ENCODE peak calls at places on chromosomes 11 and 22, in seven cellular contexts. C is activated CD4-positive, alpha-beta T cell treated with anti-CD3 and anti-CD28 coated beads, Interleukin-2, amount 50 U/mL, for 1 hour; S is T-helper 1 cell; J is putamen; I is LoVo; H is SHP77; K is esophagus squamous epithelium. M is an unnamed sample.
A peak's percentile ranks its signal among the peaks of the same experiment; 100 is the strongest.

GRCh38 chr22:41285441-41285819 is 557 bp downstream of the RANGAP1 start:
- DNase-seq in C (peak; percentile 82), S (peak; percentile 70), J (peak; percentile 80), I (peak; percentile 81), H (no peak), K (no peak), M (no peak)

GRCh38 chr11:44634401-44635281 is 69.2 kb downstream of the CD82 start:
- DNase-seq in C (no peak), S (no peak), J (peak; percentile 89), I (peak; percentile 27), H (peak; percentile 21), K (no peak), M (no peak)

GRCh38 chr22:29786026-29786425 is 18.9 kb downstream of the UQCR10 start:
- DNase-seq in C (no peak), S (no peak), J (no peak), I (no peak), H (no peak), K (no peak), M (no peak)

GRCh38 chr11:126989942-126990715 is 10.4 kb downstream of the KIRREL3 start:
- DNase-seq in C (peak; percentile 41), S (no peak), J (peak; percentile 78), I (peak; percentile 43), H (peak; percentile 3), K (no peak), M (peak; percentile 28)

GRCh38 chr11:119284344-119285157 is 32.4 kb downstream of the MCAM start:
- DNase-seq in C (no peak), S (no peak), J (no peak), I (peak; percentile 33), H (peak; percentile 4), K (no peak), M (no peak)

GRCh38 chr11:41431784-41432183 is 27.7 kb downstream of the LRRC4C start:
- DNase-seq in C (no peak), S (no peak), J (no peak), I (no peak), H (no peak), K (no peak), M (no peak)

GRCh38 chr22:34587357-34588356 is 478.3 kb upstream of the ISX start:
- DNase-seq in C (no peak), S (no peak), J (no peak), I (no peak), H (no peak), K (no peak), M (no peak)

GRCh38 chr11:74134661-74135515 is 35.9 kb downstream of the C2CD3 start:
- DNase-seq in C (no peak), S (no peak), J (no peak), I (peak; percentile 32), H (no peak), K (no peak), M (no peak)

GRCh38 chr11:35214792-35215193 is 75.8 kb downstream of the CD44 start:
- DNase-seq in C (no peak), S (no peak), J (no peak), I (peak; percentile 6), H (no peak), K (no peak), M (peak; percentile 77)

GRCh38 chr11:36162282-36162825 is 126.9 kb downstream of the COMMD9 start:
- DNase-seq in C (no peak), S (no peak), J (no peak), I (no peak), H (no peak), K (no peak), M (no peak)

GRCh38 chr11:79076526-79077115 is 364.2 kb downstream of the TENM4 start:
- DNase-seq in C (peak; percentile 6), S (no peak), J (no peak), I (peak; percentile 12), H (peak; percentile 10), K (no peak), M (no peak)

GRCh38 chr11:61841636-61842332 is 13.7 kb downstream of the FADS2 start:
- DNase-seq in C (no peak), S (no peak), J (peak; percentile 50), I (no peak), H (no peak), K (no peak), M (no peak)

GRCh38 chr22:26428515-26429457 is at the start of gene ASPHD2:
- DNase-seq in C (peak; percentile 76), S (peak; percentile 71), J (peak; percentile 70), I (peak; percentile 69), H (peak; percentile 51), K (no peak), M (peak; percentile 3)

GRCh38 chr22:50417544-50417943 is 57.3 kb downstream of the SBF1 start:
- DNase-seq in C (no peak), S (no peak), J (no peak), I (no peak), H (no peak), K (no peak), M (no peak)

GRCh38 chr11:117281159-117281558 is 10.0 kb upstream of the BACE1-AS start:
- DNase-seq in C (no peak), S (no peak), J (peak; percentile 66), I (no peak), H (no peak), K (no peak), M (peak; percentile 57)

GRCh38 chr22:50507421-50507990 is at the start of gene LMF2:
- DNase-seq in C (peak; percentile 94), S (peak; percentile 88), J (no peak), I (peak; percentile 84), H (no peak), K (no peak), M (no peak)

GRCh38 chr11:123306531-123306930 is 111.5 kb upstream of the CLMP start:
- DNase-seq in C (no peak), S (no peak), J (no peak), I (no peak), H (no peak), K (no peak), M (no peak)

GRCh38 chr22:46801331-46801811 is 38.9 kb downstream of the TBC1D22A start:
- DNase-seq in C (no peak), S (no peak), J (no peak), I (no peak), H (no peak), K (no peak), M (no peak)

GRCh38 chr11:115528217-115528616 is 24.0 kb upstream of the CADM1 start:
- DNase-seq in C (no peak), S (no peak), J (no peak), I (no peak), H (no peak), K (no peak), M (no peak)

GRCh38 chr11:8138526-8138925 is 30.3 kb downstream of the RIC3 start:
- DNase-seq in C (no peak), S (no peak), J (no peak), I (no peak), H (no peak), K (no peak), M (no peak)

GRCh38 chr22:29593923-29594322 is 9.5 kb upstream of the NF2 start:
- DNase-seq in C (no peak), S (no peak), J (no peak), I (no peak), H (no peak), K (no peak), M (no peak)

GRCh38 chr22:32996702-32997101 is 61.5 kb downstream of the SYN3 start:
- DNase-seq in C (no peak), S (no peak), J (no peak), I (peak; percentile 36), H (no peak), K (no peak), M (no peak)

GRCh38 chr22:45602824-45603301 is 68.8 kb upstream of the ATXN10 start:
- DNase-seq in C (no peak), S (no peak), J (peak; percentile 39), I (no peak), H (peak; percentile 91), K (no peak), M (no peak)

GRCh38 chr11:13440100-13440855 is 22.7 kb downstream of the BTBD10 start:
- DNase-seq in C (no peak), S (no peak), J (peak; percentile 87), I (peak; percentile 57), H (peak; percentile 15), K (no peak), M (peak; percentile 69)

GRCh38 chr22:42961815-42962214 is 53.1 kb downstream of the PACSIN2 start:
- DNase-seq in C (no peak), S (no peak), J (no peak), I (no peak), H (no peak), K (no peak), M (no peak)

GRCh38 chr11:47099213-47099917 is 77.3 kb downstream of the ARFGAP2 start:
- DNase-seq in C (no peak), S (no peak), J (no peak), I (no peak), H (peak; percentile 23), K (no peak), M (no peak)

GRCh38 chr22:46050451-46050845 is 73.5 kb upstream of the WNT7B start:
- DNase-seq in C (no peak), S (no peak), J (no peak), I (no peak), H (no peak), K (no peak), M (no peak)

GRCh38 chr11:110349109-110349996 is 52.9 kb upstream of the RDX start:
- DNase-seq in C (no peak), S (no peak), J (no peak), I (no peak), H (no peak), K (no peak), M (no peak)